ENCODE peak calls at places on chromosomes 2 and 18, in five cellular contexts. C, Z, O, W and K are unnamed samples. For H3K36me3, the result is how much of the 10 kb centered on the place peaks cover.

GRCh38 chr2:23286765-23287155 is 98.2 kb upstream of the KLHL29 start:
- DNase-seq in Z (no peak), W (peak), C (peak), O (no peak), K (peak)

GRCh38 chr2:69798466-69798908 is 31.0 kb upstream of the GMCL1 start:
- DNase-seq in Z (no peak), O (no peak), W (no peak), C (peak), K (peak)

GRCh38 chr2:212289301-212289700 is 249.3 kb downstream of the ERBB4 start:
- DNase-seq in W (no peak), Z (no peak), O (no peak), C (no peak), K (no peak)

GRCh38 chr2:39581866-39582265 is 83.9 kb upstream of the TMEM178A start:
- DNase-seq in Z (no peak), O (no peak), C (no peak), W (no peak), K (no peak)

GRCh38 chr2:209682646-209683045 is 89.0 kb upstream of the UNC80 start:
- DNase-seq in W (no peak), C (no peak), Z (no peak), O (no peak), K (no peak)

GRCh38 chr18:55427951-55428350 is 160.0 kb downstream of the TCF4 start:
- DNase-seq in C (no peak), O (no peak), Z (no peak), W (no peak), K (no peak)

GRCh38 chr18:45059695-45060094 is 379.0 kb downstream of the SETBP1 start:
- DNase-seq in W (no peak), O (no peak), Z (peak), C (no peak), K (no peak)

GRCh38 chr18:8704361-8705279 is 736 bp upstream of the MTCL1 start:
- DNase-seq in W (peak), O (no peak), C (peak), Z (peak), K (peak)

GRCh38 chr2:215983581-215984351 is 29.6 kb downstream of the MREG start:
- DNase-seq in W (no peak), Z (no peak), C (no peak), O (no peak), K (no peak)

DNA sequence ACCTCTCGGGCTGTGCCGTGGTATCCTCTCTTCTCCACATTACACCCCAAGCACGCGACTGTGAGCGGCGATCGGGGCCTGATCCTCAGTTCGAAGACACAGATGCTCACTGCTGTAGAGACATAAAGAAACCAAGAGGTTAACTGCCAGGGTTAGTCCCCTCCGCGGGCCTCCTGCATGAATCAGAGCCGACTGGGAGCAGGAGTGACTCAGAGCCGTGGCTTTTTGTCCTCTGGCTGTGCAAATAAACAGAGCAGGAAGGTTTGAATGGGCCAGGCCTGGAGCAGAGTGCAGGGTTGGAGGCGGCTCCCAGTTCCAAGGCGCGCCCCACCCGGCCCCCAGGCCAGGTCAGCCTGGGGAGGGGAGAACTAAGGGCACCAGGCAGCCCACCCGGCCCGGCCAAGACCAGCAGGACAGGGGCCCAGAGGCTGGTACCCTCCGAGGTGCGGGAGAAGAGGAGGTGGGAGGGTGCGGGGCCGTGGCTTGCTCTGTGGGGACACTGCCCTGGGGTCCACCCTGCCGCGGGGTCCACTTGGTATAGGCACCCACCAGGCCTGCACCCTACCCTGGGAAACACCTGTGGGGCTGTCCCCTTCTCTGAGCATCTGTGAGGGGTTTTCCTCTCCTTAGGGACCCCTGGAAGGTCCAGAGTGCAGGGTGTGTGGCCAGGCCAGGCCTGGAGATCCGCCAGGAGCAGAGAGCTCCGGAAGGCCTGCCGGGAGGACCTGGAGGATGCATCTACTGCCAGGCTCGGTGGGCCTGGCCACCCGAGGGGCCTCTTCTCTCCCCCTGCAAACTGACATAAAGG is 16.5 kb downstream of the TWIST2 start:
- DNase-seq in Z (peak), W (peak), O (peak), C (peak), K (peak)
- TF ChIP-seq EP300 in Z (no peak), W (peak), O (no peak), C (no peak), K (no peak)

GRCh38 chr2:101884423-101884822 is 107.3 kb upstream of the IL1R2 start:
- DNase-seq in C (no peak), W (no peak), O (no peak), Z (no peak), K (no peak)
- H3K36me3 ChIP-seq in C (under half), W (under half), O (under half), Z (half or more), K (under half)

GRCh38 chr2:64134813-64135212 is 9.4 kb downstream of the PELI1 start:
- DNase-seq in C (no peak), Z (no peak), O (no peak), W (no peak), K (no peak)
- TF ChIP-seq EP300 in C (no peak), Z (no peak), O (no peak), W (no peak), K (no peak)

GRCh38 chr2:105381119-105381668 is 17.7 kb downstream of the FHL2 start:
- DNase-seq in Z (no peak), O (no peak), C (peak), W (no peak), K (no peak)
- H3K36me3 ChIP-seq in Z (half or more), O (under half), C (under half), W (under half), K (under half)

DNA sequence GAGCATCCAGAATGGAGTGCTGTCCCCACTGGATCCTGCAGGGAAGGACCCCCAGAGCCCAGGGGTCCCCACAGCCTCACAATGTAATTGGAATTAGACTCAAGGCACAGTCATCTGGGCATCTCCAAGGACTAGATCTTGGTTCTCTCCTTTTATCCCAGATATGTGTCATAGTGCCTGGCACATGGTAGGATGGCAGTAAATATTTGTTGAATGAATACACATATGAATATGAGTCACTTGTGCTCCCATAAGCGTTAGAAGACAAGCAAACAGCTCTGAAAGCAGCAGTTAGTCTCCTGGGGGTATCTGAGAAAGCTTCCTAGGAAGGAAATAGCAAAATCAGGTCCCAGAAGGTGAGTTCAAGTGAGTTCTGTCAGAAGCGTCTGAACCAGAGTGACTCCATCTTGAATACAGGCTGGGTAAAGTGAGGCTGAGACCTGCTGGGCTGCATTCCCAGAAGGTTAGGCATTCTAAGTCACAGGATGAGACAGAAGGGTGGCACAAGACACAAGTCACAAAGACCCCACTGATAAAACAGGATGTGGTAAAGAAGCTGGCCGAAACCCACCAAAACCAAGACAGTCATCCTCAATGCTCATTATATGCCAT is 234.1 kb upstream of the ID2 start:
- DNase-seq in W (no peak), C (no peak), Z (no peak), O (no peak), K (peak)
- TF ChIP-seq EP300 in W (no peak), C (no peak), Z (no peak), O (no peak), K (no peak)

GRCh38 chr2:10001551-10001950 is 41.8 kb upstream of the KLF11 start:
- DNase-seq in O (no peak), Z (no peak), C (no peak), W (no peak), K (no peak)
- H3K36me3 ChIP-seq in O (under half), Z (under half), C (under half), W (under half), K (under half)

GRCh38 chr2:169141713-169142352 is 72.5 kb downstream of the DHRS9 start:
- DNase-seq in Z (peak), C (peak), W (peak), O (peak), K (no peak)

GRCh38 chr2:169139145-169139544 is 69.8 kb downstream of the DHRS9 start:
- DNase-seq in C (no peak), Z (no peak), O (no peak), W (no peak), K (no peak)

GRCh38 chr2:169139993-169140767 is 70.8 kb downstream of the DHRS9 start:
- DNase-seq in O (no peak), C (no peak), Z (no peak), W (no peak), K (no peak)

GRCh38 chr2:169136885-169137534 is 67.6 kb downstream of the DHRS9 start:
- DNase-seq in Z (no peak), O (no peak), C (no peak), W (no peak), K (no peak)

DNA sequence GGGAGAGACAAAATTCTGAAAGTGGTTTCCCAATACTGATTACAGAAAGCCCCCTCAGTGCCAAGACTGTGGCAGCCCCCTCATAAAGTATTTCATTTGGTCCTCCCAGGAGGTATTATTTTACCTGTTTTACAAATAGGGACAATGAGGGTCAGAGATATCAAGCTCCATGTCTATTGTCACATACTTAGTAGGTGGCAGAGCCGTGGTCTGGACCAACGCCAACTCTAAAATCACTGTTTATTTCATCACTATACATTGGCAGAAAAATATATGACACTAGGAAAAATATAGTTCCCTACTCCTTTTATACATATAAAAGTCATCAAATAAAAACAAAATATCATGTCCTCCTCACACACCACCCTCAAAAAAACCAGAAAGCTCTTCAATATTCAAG is 68.6 kb downstream of the DHRS9 start:
- DNase-seq in Z (no peak), O (no peak), W (no peak), C (no peak), K (no peak)
- TF ChIP-seq EP300 in Z (no peak), O (no peak), W (no peak), C (no peak), K (no peak)

GRCh38 chr2:206011018-206011614 is 74.9 kb downstream of the INO80D start:
- DNase-seq in O (no peak), C (no peak), Z (no peak), W (no peak), K (no peak)
- H3K36me3 ChIP-seq in O (under half), C (half or more), Z (under half), W (under half), K (half or more)

DNA sequence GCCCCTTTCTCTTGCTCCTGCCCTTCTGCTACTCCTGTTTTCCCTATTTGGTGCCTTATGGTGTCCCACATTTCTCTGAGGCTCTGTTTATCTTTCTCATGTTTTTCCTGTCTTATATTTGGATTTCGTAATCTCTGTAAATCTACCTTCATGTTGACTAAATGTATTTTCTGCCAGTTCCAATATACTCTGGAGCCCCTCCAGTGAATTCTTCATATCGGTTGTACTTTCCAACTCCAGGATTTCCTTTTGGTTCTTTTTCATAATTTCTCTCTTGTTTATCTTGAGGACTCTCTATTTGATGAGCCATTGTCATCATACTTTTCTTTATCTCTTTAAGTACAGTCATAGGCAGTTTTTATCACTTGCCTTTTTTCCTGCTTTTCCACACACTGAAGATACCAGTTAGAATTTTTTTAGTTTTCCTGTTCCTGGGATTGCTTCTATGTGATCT is 19.1 kb downstream of the SCLY start:
- DNase-seq in O (no peak), Z (no peak), W (no peak), C (no peak), K (no peak)
- TF ChIP-seq EP300 in O (no peak), Z (no peak), W (no peak), C (no peak), K (no peak)